ENCODE peak calls at places on chromosomes 5 and 9, in five cellular contexts. T is GM12865, Q is K562, N is AG10803, B is dorsolateral prefrontal cortex. V is an unnamed sample.

GRCh38 chr9:28444637-28445036 is 871.4 kb upstream of the C9orf72 start:
- DNase-seq in T (no peak), Q (no peak), N (no peak), B (no peak), V (no peak)

GRCh38 chr5:66959668-66960067 is 236.9 kb downstream of the CD180 start:
- DNase-seq in T (no peak), Q (no peak), N (peak), B (no peak), V (no peak)

GRCh38 chr9:99373912-99374311 is 151.8 kb downstream of the SEC61B start:
- DNase-seq in T (no peak), Q (no peak), N (no peak), B (peak), V (no peak)

GRCh38 chr9:116647515-116647809 is 39.6 kb upstream of the TRIM32 start:
- DNase-seq in T (no peak), Q (no peak), N (no peak), B (no peak), V (no peak)

GRCh38 chr9:14766299-14766698 is 43.8 kb upstream of the CER1 start:
- DNase-seq in T (no peak), Q (no peak), N (peak), B (no peak), V (no peak)

GRCh38 chr5:168528521-168529360 is at the start of gene FBLL1:
- DNase-seq in T (no peak), Q (peak), N (peak), B (peak), V (peak)

GRCh38 chr5:102629827-102630605 is 125.1 kb upstream of the PAM start:
- DNase-seq in T (no peak), Q (no peak), N (no peak), B (no peak), V (no peak)

GRCh38 chr5:6766558-6767191 is 53.4 kb downstream of the TENT4A start:
- DNase-seq in T (peak), Q (no peak), N (peak), B (peak), V (peak)

GRCh38 chr9:126532489-126532888 is 81.2 kb upstream of the LMX1B start:
- DNase-seq in T (no peak), Q (no peak), N (no peak), B (no peak), V (no peak)

GRCh38 chr5:146520731-146521130 is 4.7 kb upstream of the GPR151 start:
- DNase-seq in T (no peak), Q (no peak), N (no peak), B (no peak), V (no peak)

GRCh38 chr9:115952667-115953316 is 200.8 kb upstream of the PAPPA start:
- DNase-seq in T (no peak), Q (no peak), N (peak), B (no peak), V (peak)

GRCh38 chr5:74430910-74431309 is 209.6 kb downstream of the ENC1 start:
- DNase-seq in T (no peak), Q (no peak), N (no peak), B (no peak), V (no peak)

GRCh38 chr9:129145841-129146292 is 32.2 kb downstream of the IER5L start:
- DNase-seq in T (no peak), Q (no peak), N (peak), B (no peak), V (peak)

GRCh38 chr5:2738156-2738699 is 13.2 kb downstream of the IRX2 start:
- DNase-seq in T (no peak), Q (no peak), N (no peak), B (no peak), V (no peak)

GRCh38 chr5:17438027-17438426 is 60.0 kb upstream of the TAF11L2 start:
- DNase-seq in T (no peak), Q (no peak), N (no peak), B (no peak), V (no peak)
- H3K4me3 ChIP-seq in T (no peak), Q (no peak), N (no peak), B (no peak), V (no peak)

GRCh38 chr5:72077390-72077789 is 29.9 kb upstream of the MAP1B start:
- DNase-seq in T (no peak), Q (no peak), N (no peak), B (no peak), V (no peak)

GRCh38 chr5:72082048-72082447 is 25.2 kb upstream of the MAP1B start:
- DNase-seq in T (no peak), Q (no peak), N (no peak), B (no peak), V (no peak)

GRCh38 chr5:72076901-72077300 is 30.4 kb upstream of the MAP1B start:
- DNase-seq in T (no peak), Q (no peak), N (no peak), B (no peak), V (no peak)

GRCh38 chr5:72074238-72074637 is 33.0 kb upstream of the MAP1B start:
- DNase-seq in T (no peak), Q (no peak), N (no peak), B (no peak), V (no peak)

DNA sequence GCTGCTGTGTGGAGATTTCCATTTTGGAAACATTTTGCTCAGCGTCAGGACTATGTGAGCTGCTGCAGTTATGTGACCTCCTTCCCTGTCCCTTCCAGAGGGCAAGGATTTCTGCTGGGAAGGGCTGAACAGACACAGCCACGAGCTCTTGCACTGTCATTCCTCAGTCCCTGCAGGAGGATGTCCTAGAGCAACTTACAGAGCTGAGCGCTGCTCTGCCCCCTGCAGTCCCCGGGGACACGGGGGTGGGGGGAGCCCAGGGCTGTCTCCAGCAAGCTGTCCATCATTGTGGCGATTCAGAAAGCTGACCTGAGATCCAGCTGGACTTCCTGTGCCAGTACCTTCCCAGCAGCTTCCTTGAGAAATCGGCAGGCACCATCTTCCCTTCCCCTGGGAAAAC is 28.0 kb upstream of the MAP1B start:
- DNase-seq in T (no peak), Q (peak), N (no peak), B (no peak), V (no peak)
- TF ChIP-seq CTCF in T (no peak), Q (peak), N (peak), B (no peak), V (peak)

DNA sequence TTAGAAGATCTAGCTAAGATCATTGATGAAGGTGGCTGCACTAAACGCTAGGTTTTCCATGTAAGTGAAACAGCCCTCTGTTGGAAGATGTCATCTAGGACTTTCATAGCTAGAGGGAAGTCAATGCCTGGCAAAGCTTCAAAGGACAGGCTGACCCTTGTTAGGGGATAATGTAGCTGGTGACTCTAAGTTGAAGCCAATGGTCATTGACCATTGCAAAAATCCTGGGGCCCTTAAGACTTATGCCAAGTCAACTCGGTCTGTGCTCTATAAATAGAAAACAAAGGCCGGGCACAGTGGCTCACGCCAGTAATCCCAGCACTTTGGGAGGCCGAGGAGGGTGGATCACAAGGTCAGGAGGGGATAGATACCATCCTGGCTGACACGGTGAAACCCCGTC is 26.6 kb upstream of the FIBCD1 start:
- DNase-seq in T (no peak), Q (no peak), N (no peak), B (no peak), V (no peak)
- H3K4me3 ChIP-seq in T (no peak), Q (no peak), N (no peak), B (no peak), V (no peak)

DNA sequence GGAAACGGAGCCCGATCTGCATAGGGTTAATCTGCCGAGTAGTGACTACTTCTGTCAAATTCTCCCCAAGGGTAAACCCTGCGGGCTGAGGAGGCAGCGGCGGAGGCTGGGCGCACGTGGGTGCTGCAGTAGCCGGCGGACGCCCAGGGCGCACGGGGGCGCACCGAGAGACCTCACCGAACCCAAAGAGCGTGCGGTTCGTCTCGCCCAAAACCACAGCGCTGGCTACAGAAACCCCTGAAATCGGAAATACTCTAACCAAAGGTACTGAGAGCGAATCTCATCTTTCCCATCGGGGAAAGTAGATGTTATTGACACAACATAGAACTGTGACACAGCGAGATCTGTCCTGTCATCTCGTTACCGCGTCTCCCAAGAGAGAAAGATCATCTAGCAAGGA is 56.0 kb upstream of the SHC3 start:
- DNase-seq in T (peak), Q (no peak), N (no peak), B (no peak), V (peak)
- TF ChIP-seq CTCF in T (peak), Q (no peak), N (no peak), B (no peak), V (no peak)

GRCh38 chr9:136329211-136329627 is 1.9 kb downstream of the GPSM1 start:
- DNase-seq in T (no peak), Q (no peak), N (no peak), B (no peak), V (no peak)

GRCh38 chr9:136328622-136329041 is 1.3 kb downstream of the GPSM1 start:
- DNase-seq in T (no peak), Q (no peak), N (peak), B (no peak), V (peak)

GRCh38 chr9:136330406-136330990 is 3.2 kb downstream of the GPSM1 start:
- DNase-seq in T (no peak), Q (no peak), N (no peak), B (no peak), V (no peak)

GRCh38 chr9:136331030-136331429 is 3.7 kb downstream of the GPSM1 start:
- DNase-seq in T (no peak), Q (no peak), N (no peak), B (no peak), V (no peak)

GRCh38 chr9:136329636-136330405 is 2.5 kb downstream of the GPSM1 start:
- DNase-seq in T (no peak), Q (no peak), N (no peak), B (no peak), V (no peak)
- H3K4me3 ChIP-seq in T (no peak), Q (no peak), N (peak), B (no peak), V (peak)

GRCh38 chr5:171407234-171407633 is 12.2 kb upstream of the FGF18 start:
- DNase-seq in T (no peak), Q (no peak), N (no peak), B (no peak), V (no peak)

GRCh38 chr5:171409164-171410136 is 10.0 kb upstream of the FGF18 start:
- DNase-seq in T (no peak), Q (peak), N (no peak), B (no peak), V (no peak)

GRCh38 chr5:171400169-171400568 is 12.5 kb downstream of the NPM1 start:
- DNase-seq in T (no peak), Q (no peak), N (no peak), B (no peak), V (no peak)

GRCh38 chr5:171401167-171401947 is 13.7 kb downstream of the NPM1 start:
- DNase-seq in T (no peak), Q (no peak), N (no peak), B (no peak), V (no peak)

GRCh38 chr5:171405615-171406014 is 13.8 kb upstream of the FGF18 start:
- DNase-seq in T (no peak), Q (no peak), N (peak), B (no peak), V (no peak)
- TF ChIP-seq CTCF in T (peak), Q (no peak), N (peak), B (no peak), V (peak)

GRCh38 chr5:172733179-172733973 is 37.6 kb downstream of the DUSP1 start:
- DNase-seq in T (no peak), Q (no peak), N (peak), B (no peak), V (peak)
- H3K4me3 ChIP-seq in T (no peak), Q (no peak), N (peak), B (no peak), V (no peak)

GRCh38 chr9:124454791-124455443 is 4.7 kb downstream of the ADGRD2 start:
- DNase-seq in T (no peak), Q (no peak), N (no peak), B (no peak), V (no peak)

GRCh38 chr9:124456341-124457078 is 6.3 kb downstream of the ADGRD2 start:
- DNase-seq in T (no peak), Q (no peak), N (no peak), B (no peak), V (no peak)

GRCh38 chr9:124457079-124457886 is 7.0 kb downstream of the ADGRD2 start:
- DNase-seq in T (no peak), Q (no peak), N (no peak), B (no peak), V (no peak)

GRCh38 chr9:124454296-124454695 is 4.0 kb downstream of the ADGRD2 start:
- DNase-seq in T (no peak), Q (no peak), N (no peak), B (no peak), V (no peak)

DNA sequence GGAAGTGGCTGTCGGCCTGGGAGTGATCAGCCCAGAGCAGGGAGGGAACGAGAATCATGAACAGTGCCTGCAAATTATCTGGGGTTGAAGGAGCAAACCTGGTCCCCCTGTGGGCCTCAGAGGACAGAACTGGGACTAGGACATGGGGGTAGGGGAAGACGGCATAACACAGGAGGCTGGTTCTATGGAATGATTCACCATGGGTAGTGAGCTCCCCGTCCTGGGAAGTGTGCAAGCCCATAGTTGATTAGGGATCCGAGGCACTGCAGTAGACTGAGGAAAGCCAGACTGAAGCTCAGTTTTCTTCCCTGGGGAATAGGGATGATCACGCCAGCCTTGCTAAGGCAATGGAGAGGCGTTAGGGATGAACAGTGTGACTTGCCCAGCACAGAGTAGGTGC is 5.6 kb downstream of the ADGRD2 start:
- DNase-seq in T (no peak), Q (no peak), N (no peak), B (no peak), V (no peak)
- TF ChIP-seq CTCF in T (no peak), Q (no peak), N (no peak), B (no peak), V (no peak)

DNA sequence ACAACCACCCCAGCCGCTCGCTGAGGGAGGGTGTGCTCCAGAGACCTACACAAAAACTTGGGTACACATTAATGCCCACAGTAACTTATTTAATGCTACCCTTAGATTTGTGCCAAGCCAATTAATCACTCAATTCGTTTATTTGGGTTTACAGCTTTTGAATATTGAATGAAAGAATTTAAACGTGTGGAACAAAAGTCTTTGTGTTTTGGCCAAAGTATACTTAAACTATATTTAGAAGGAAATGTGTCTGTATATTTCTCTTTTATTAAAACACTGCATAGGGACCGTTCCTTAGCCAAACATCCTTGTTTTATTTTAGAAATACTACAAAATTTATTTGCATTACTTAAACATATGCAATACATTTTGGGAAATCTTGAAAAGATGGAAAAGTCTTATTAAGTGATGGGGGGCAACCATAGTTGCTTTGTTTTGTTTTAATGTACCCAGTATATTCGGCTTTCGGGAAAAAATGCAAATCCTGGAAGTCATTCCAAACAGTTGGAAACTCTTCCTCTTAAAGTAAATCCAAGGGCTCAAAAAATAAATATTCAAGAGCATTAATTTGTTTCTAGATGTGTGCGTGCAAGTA is 11.8 kb downstream of the ZNF608 start:
- DNase-seq in T (no peak), Q (no peak), N (no peak), B (no peak), V (no peak)
- H3K4me3 ChIP-seq in T (peak), Q (no peak), N (no peak), B (peak), V (no peak)

DNA sequence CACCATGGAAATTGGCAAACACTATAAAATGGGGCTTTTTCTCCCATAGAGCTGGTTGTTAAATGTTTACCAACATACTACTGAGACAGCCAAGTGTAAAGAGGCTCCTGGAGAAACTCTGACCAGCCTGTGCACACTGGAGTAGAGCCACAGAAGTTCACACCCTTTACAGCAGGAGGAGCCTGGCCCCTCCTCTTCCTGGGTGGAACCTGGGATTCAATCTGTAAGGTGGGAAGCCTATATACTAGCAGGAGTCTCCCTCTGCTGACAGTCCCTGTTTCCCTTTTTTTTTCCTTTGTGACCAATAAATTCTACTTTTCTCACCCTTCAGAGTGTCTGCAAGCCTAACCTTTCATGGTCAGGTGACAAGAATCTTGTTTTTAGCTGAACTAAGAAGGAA is 10.4 kb upstream of the SLC30A5 start:
- DNase-seq in T (no peak), Q (peak), N (no peak), B (no peak), V (no peak)
- TF ChIP-seq CTCF in T (no peak), Q (peak), N (no peak), B (no peak), V (no peak)